ENCODE peak calls at places on chromosomes 11 and 22, in six cellular contexts. Z is GM23248, S is hepatocyte, L is PC-3, M is neural progenitor cell, W is MM.1S. N is an unnamed sample.

GRCh38 chr11:126394036-126394435 is 38.5 kb downstream of the ST3GAL4 start:
- DNase-seq in Z (no peak), S (no peak), L (no peak), M (no peak), W (no peak), N (no peak)

GRCh38 chr11:102341844-102342318 is 5.1 kb upstream of the BIRC2 start:
- DNase-seq in Z (peak; percentile 90), S (peak; percentile 87), L (peak; percentile 93), M (peak; percentile 88), W (peak; percentile 78), N (peak; percentile 86)

GRCh38 chr22:40040927-40041326 is 46.2 kb downstream of the FAM83F start:
- DNase-seq in Z (peak; percentile 42), S (peak; percentile 50), L (peak; percentile 73), M (no peak), W (no peak), N (no peak)

GRCh38 chr22:37669586-37669985 is 5.8 kb upstream of the LGALS1 start:
- DNase-seq in Z (peak; percentile 31), S (no peak), L (no peak), M (no peak), W (no peak), N (no peak)

GRCh38 chr22:50540352-50540751 is 5.3 kb upstream of the KLHDC7B start:
- DNase-seq in Z (no peak), S (no peak), L (no peak), M (no peak), W (no peak), N (no peak)

GRCh38 chr22:44709881-44710400 is 7.9 kb downstream of the PRR5 start:
- DNase-seq in Z (no peak), S (no peak), L (no peak), M (no peak), W (no peak), N (no peak)

GRCh38 chr11:44484211-44484610 is 81.3 kb upstream of the CD82 start:
- DNase-seq in Z (peak; percentile 46), S (peak; percentile 34), L (peak; percentile 12), M (peak; percentile 54), W (no peak), N (peak; percentile 1)

GRCh38 chr22:38230108-38230825 is 28.5 kb downstream of the MAFF start:
- DNase-seq in Z (peak; percentile 74), S (peak; percentile 75), L (peak; percentile 26), M (peak; percentile 47), W (no peak), N (peak; percentile 24)

GRCh38 chr11:45847908-45848316 is 637 bp downstream of the CRY2 start:
- DNase-seq in Z (peak; percentile 82), S (peak; percentile 83), L (peak; percentile 35), M (peak; percentile 71), W (peak; percentile 55), N (peak; percentile 69)

GRCh38 chr11:131504199-131504949 is 134.0 kb downstream of the NTM start:
- DNase-seq in Z (no peak), S (peak; percentile 20), L (peak; percentile 29), M (peak; percentile 78), W (no peak), N (peak; percentile 3)

GRCh38 chr11:116857316-116857715 is 19.9 kb upstream of the APOA1 start:
- DNase-seq in Z (peak; percentile 55), S (no peak), L (no peak), M (no peak), W (no peak), N (no peak)

GRCh38 chr11:2541881-2542361 is 97.1 kb downstream of the KCNQ1 start:
- DNase-seq in Z (no peak), S (no peak), L (no peak), M (no peak), W (no peak), N (no peak)

GRCh38 chr11:102836290-102836875 is 7.0 kb downstream of the MMP3 start:
- DNase-seq in Z (peak; percentile 88), S (no peak), L (peak; percentile 53), M (no peak), W (no peak), N (no peak)

GRCh38 chr11:84437129-84438123 is 1151.3 kb upstream of the CCDC90B start:
- DNase-seq in Z (peak; percentile 9), S (peak; percentile 60), L (peak; percentile 29), M (peak; percentile 66), W (peak; percentile 52), N (peak; percentile 15)

GRCh38 chr11:12784445-12784844 is 110.2 kb downstream of the TEAD1 start:
- DNase-seq in Z (peak; percentile 39), S (no peak), L (no peak), M (no peak), W (no peak), N (no peak)

GRCh38 chr22:30390974-30391691 is 3.9 kb upstream of the RNF215 start:
- DNase-seq in Z (peak; percentile 78), S (peak; percentile 82), L (peak; percentile 77), M (peak; percentile 75), W (peak; percentile 81), N (peak; percentile 94)

GRCh38 chr22:43789452-43789851 is 22.7 kb downstream of the EFCAB6 start:
- DNase-seq in Z (peak; percentile 99), S (peak; percentile 76), L (peak; percentile 70), M (no peak), W (no peak), N (no peak)

GRCh38 chr11:106389096-106389495 is 311.6 kb downstream of the AASDHPPT start:
- DNase-seq in Z (peak; percentile 57), S (peak; percentile 27), L (peak; percentile 94), M (no peak), W (no peak), N (no peak)

GRCh38 chr11:106386519-106386918 is 309.1 kb downstream of the AASDHPPT start:
- DNase-seq in Z (no peak), S (no peak), L (no peak), M (no peak), W (no peak), N (no peak)

GRCh38 chr11:106390078-106390477 is 312.6 kb downstream of the AASDHPPT start:
- DNase-seq in Z (no peak), S (no peak), L (no peak), M (no peak), W (no peak), N (no peak)

GRCh38 chr11:106395716-106396349 is 318.4 kb downstream of the AASDHPPT start:
- DNase-seq in Z (no peak), S (peak; percentile 20), L (peak; percentile 50), M (no peak), W (no peak), N (no peak)

GRCh38 chr11:106391771-106392412 is 314.4 kb downstream of the AASDHPPT start:
- DNase-seq in Z (peak; percentile 68), S (no peak), L (peak; percentile 89), M (no peak), W (no peak), N (no peak)
- TF ChIP-seq EZH2phosphoT487 in Z (no peak), S (no peak), L (no peak), M (no peak), W (no peak), N (no peak)

GRCh38 chr11:107999759-108000455 is 8.8 kb upstream of the CUL5 start:
- DNase-seq in Z (peak; percentile 36), S (peak; percentile 71), L (peak; percentile 75), M (peak; percentile 85), W (peak; percentile 56), N (peak; percentile 72)
- H2AFZ ChIP-seq in Z (no peak overlapping the region), S (no peak overlapping the region), L (no peak overlapping the region), M (peak overlapping the region; percentile 69), W (peak overlapping the region; percentile 15), N (peak overlapping the region; percentile 4)

DNA sequence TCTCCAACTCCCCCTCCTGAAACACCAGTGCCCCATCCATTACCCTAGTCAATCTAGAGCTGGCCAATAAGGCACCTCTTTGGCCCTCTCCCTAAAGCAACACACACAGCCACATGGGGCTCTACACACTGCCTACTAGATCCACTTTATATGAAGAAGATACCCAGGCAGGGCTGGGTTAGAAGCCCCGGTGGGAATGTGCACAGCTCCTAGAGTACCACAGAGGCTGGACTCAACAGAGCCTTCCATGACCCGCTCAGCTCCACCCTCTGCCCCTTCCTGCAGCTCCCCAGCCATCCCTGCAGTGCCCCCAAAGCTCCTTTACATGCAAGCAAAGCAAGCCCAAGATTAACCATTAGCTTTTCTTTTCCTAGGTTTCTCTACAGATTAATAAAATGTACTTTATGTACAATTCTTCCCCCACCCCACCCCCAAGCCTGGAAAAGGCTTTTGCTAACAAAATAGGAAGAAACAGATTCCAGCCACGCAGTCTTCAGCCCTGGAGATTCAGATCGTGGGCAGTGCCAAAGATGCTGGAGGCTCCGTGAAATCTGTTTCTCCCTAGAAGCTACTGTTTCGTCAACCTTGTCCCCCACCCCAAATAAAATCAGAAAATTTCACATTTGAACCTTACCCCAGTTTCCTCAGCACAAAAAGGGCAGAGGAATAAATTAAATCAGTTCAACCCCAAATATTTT is 51.8 kb downstream of the IGSF9B start:
- DNase-seq in Z (no peak), S (no peak), L (no peak), M (no peak), W (no peak), N (no peak)
- H3K9me3 ChIP-seq in Z (no peaks in the 10 kb centered on the region), S (no peaks in the 10 kb centered on the region), L (no peaks in the 10 kb centered on the region), M (no peaks in the 10 kb centered on the region), W (no peaks in the 10 kb centered on the region), N (no peaks in the 10 kb centered on the region)

DNA sequence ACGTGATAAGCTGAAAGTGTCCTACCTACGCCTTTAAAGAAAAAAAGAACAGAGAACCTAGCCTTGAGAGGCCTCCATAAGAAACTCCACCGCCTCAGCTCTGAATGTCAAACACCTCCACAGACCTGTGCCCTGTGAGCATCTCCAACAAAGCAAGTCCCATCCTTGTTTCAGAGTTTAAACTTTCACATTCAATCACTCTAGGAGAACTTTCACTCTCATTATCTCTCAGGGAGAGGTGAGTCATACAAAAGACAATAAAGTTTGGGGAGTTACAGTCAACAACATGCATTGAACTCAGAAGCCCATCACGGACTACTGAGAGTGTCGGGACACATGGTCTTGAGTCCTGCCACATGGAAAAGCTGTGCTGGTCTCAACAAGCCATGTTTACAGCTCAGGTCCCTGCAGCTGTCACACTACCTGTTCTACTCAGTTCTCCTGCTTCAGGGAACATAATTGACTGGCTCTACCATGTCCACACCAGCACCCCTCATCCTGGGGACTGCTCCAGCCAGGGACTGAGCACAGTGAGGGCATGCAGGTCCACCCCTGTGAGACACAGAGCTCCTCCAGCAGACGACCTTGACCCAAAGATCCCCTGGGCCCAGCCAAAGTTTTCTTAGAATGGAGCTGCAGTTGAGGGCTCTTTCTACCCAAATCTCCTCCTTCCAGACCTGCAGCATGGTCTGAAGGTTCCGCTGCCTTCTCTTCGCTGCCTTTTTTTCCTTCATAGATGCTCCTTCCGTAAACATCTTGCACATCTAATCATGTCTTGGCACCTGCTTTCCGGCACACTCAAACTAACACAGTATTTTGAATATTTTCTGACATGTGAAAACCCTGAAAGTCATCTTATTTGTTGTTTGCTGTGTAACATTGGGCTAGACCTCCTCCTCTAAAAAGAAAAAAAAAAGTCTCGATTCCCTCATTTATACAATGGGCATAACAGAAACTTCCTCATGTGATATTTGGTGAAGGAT is 114.9 kb downstream of the ETS1 start:
- DNase-seq in Z (peak; percentile 67), S (no peak), L (peak; percentile 77), M (no peak), W (peak; percentile 60), N (peak; percentile 61)
- TF ChIP-seq EZH2phosphoT487 in Z (no peak), S (no peak), L (no peak), M (no peak), W (no peak), N (no peak)

DNA sequence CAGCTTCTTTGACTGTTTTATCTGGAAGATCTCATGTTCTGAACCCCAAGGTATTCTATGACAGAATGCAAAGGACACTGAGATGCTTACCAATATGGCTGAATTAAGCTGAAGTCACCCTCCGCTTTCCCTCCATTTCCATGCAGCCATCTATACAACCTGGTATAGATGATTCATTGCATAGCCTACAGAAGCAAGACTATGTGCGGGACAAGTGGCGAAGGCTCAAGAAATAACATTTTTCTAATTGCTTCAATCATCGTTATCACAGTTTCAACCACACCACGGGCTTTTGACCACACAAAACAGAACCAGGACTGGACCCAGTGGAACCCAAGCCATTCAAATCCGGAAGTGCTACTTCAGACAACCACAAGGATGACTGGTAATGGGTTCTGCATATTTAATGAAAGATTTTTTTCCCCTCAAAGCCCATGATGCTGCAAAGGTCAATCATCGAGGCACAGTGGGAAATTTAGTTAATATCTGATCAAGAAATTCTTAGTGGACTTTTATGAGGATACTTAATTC is 61.9 kb downstream of the CD44 start:
- DNase-seq in Z (no peak), S (no peak), L (no peak), M (no peak), W (no peak), N (no peak)
- H2AFZ ChIP-seq in Z (no peak overlapping the region), S (no peak overlapping the region), L (no peak overlapping the region), M (no peak overlapping the region), W (no peak overlapping the region), N (no peak overlapping the region)

N was measured in OCI-LY7.